ENCODE peak calls at places on chromosomes 16 and 17, in ten cellular contexts. U is stimulated activated CD4-positive, alpha-beta T cell treated with anti-CD3 and anti-CD28 coated beads, Interleukin-15, amount 100 ng/mL, for 24 hours; T is ecto neural progenitor cell; X is activated CD8-positive, alpha-beta T cell treated with anti-CD3 and anti-CD28 coated beads for 36 hours; O is central memory CD4-positive, alpha-beta T cell; F is neural progenitor cell; K is H4; C is PC-3; A is lower lobe of right lung; H is GM19239. B is an unnamed sample.

GRCh38 chr16:27462200-27462845 is 60.3 kb downstream of the IL21R start:
- DNase-seq in U (no peak), T (no peak), X (no peak), O (no peak), F (no peak), K (no peak), C (no peak), A (peak), H (no peak), B (no peak)

GRCh38 chr16:88597856-88598491 is 27.8 kb downstream of the ZC3H18 start:
- DNase-seq in U (no peak), T (no peak), X (no peak), O (no peak), F (no peak), K (no peak), C (no peak), A (no peak), H (no peak), B (no peak)

GRCh38 chr17:73203788-73204479 is 11.1 kb downstream of the COG1 start:
- DNase-seq in U (peak), T (no peak), X (peak), O (peak), F (no peak), K (no peak), C (no peak), A (no peak), H (no peak), B (no peak)

GRCh38 chr16:56777533-56777932 is 47.6 kb downstream of the NUP93 start:
- DNase-seq in U (no peak), T (no peak), X (no peak), O (no peak), F (no peak), K (no peak), C (no peak), A (no peak), H (no peak), B (no peak)

GRCh38 chr16:68069511-68070248 is 15.5 kb upstream of the NFATC3 start:
- DNase-seq in U (peak), T (no peak), X (peak), O (peak), F (no peak), K (no peak), C (no peak), A (peak), H (no peak), B (no peak)

GRCh38 chr16:70395345-70395901 is 43.5 kb downstream of the ST3GAL2 start:
- DNase-seq in U (peak), T (peak), X (peak), O (peak), F (peak), K (no peak), C (peak), A (peak), H (peak), B (no peak)

GRCh38 chr16:46607529-46607928 is 13.7 kb downstream of the SHCBP1 start:
- DNase-seq in U (no peak), T (no peak), X (no peak), O (no peak), F (no peak), K (peak), C (peak), A (no peak), H (no peak), B (peak)

GRCh38 chr16:13839577-13839976 is 80.4 kb upstream of the ERCC4 start:
- DNase-seq in U (no peak), T (no peak), X (no peak), O (no peak), F (no peak), K (no peak), C (no peak), A (no peak), H (no peak), B (no peak)

GRCh38 chr17:75271955-75272847 is 1.2 kb upstream of the MIF4GD start:
- DNase-seq in U (peak), T (no peak), X (peak), O (no peak), F (no peak), K (no peak), C (peak), A (no peak), H (peak), B (no peak)

GRCh38 chr17:77109159-77110005 is 31.4 kb upstream of the SEC14L1 start:
- DNase-seq in U (no peak), T (no peak), X (no peak), O (no peak), F (no peak), K (no peak), C (no peak), A (no peak), H (no peak), B (no peak)

GRCh38 chr17:47821031-47821423 is 567 bp downstream of the OSBPL7 start:
- DNase-seq in U (no peak), T (no peak), X (peak), O (no peak), F (no peak), K (no peak), C (no peak), A (no peak), H (no peak), B (no peak)

GRCh38 chr17:75327757-75328156 is 38.5 kb upstream of the SLC25A19 start:
- DNase-seq in U (no peak), T (no peak), X (no peak), O (no peak), F (no peak), K (no peak), C (no peak), A (no peak), H (no peak), B (no peak)

GRCh38 chr17:75115545-75115944 is 5.8 kb downstream of the ARMC7 start:
- DNase-seq in U (no peak), T (no peak), X (no peak), O (no peak), F (no peak), K (no peak), C (no peak), A (no peak), H (no peak), B (no peak)

GRCh38 chr16:30953511-30954124 is 3.9 kb upstream of the SETD1A start:
- DNase-seq in U (peak), T (peak), X (peak), O (peak), F (peak), K (peak), C (peak), A (peak), H (no peak), B (no peak)

GRCh38 chr17:18988546-18989173 is 15.9 kb downstream of the FAM83G start:
- DNase-seq in U (no peak), T (no peak), X (no peak), O (no peak), F (no peak), K (no peak), C (no peak), A (no peak), H (no peak), B (no peak)

GRCh38 chr17:41869426-41869825 is 4.2 kb upstream of the KLHL11 start:
- DNase-seq in U (no peak), T (no peak), X (no peak), O (no peak), F (no peak), K (no peak), C (no peak), A (no peak), H (no peak), B (no peak)